ENCODE peak calls at places on chromosomes 11 and 22, in seven cellular contexts. S is activated effector memory CD4-positive, alpha-beta T cell treated with anti-CD3 and anti-CD28 coated beads, Interleukin-2, amount 50 U/mL, for 16 hours; J is EH; M is stimulated activated CD4-positive, alpha-beta T cell treated with anti-CD3 and anti-CD28 coated beads, Interleukin-2, amount 100 ng/mL, for 48 hours; K is endothelial cell; R is aorta; Y is NCI-H1105 treated with DMSO at 0.1 percent for 48 hours. Q is an unnamed sample.

GRCh38 chr11:112296044-112296443 is 35.4 kb upstream of the PLET1 start:
- DNase-seq in S (no peak), Y (no peak), K (no peak), M (no peak), R (no peak), J (no peak), Q (no peak)

GRCh38 chr11:44889266-44889665 is 61.4 kb downstream of the TP53I11 start:
- DNase-seq in K (no peak), Y (no peak), M (no peak), R (no peak), J (peak), S (no peak), Q (no peak)

GRCh38 chr22:33746501-33746928 is 173.8 kb downstream of the LARGE1 start:
- DNase-seq in S (no peak), J (no peak), M (no peak), Y (no peak), R (no peak), K (no peak), Q (no peak)

GRCh38 chr22:25364736-25365241 is 145.3 kb downstream of the CRYBB2 start:
- DNase-seq in K (no peak), M (no peak), Y (no peak), R (peak), S (no peak), J (no peak), Q (peak)

GRCh38 chr11:101045415-101045814 is 84.2 kb downstream of the PGR start:
- DNase-seq in J (no peak), S (no peak), R (no peak), M (no peak), Y (no peak), K (no peak), Q (no peak)

GRCh38 chr22:37157516-37158289 is 8.0 kb upstream of the IL2RB start:
- DNase-seq in K (no peak), S (no peak), M (no peak), J (no peak), R (no peak), Y (no peak), Q (no peak)

GRCh38 chr11:116375221-116375620 is 397.6 kb downstream of the BUD13 start:
- DNase-seq in M (no peak), R (no peak), J (no peak), Y (no peak), S (no peak), K (no peak), Q (no peak)

GRCh38 chr11:16603245-16603644 is 135.2 kb upstream of the C11orf58 start:
- DNase-seq in J (no peak), M (no peak), K (no peak), Y (no peak), S (no peak), R (no peak), Q (no peak)

GRCh38 chr11:27754035-27755017 is 54.1 kb upstream of the BDNF start:
- DNase-seq in R (no peak), Y (no peak), J (peak), K (no peak), M (no peak), S (no peak), Q (no peak)

Q was measured in posterior vena cava.